ENCODE peak calls at places on chromosome 10, in six cellular contexts. E, I, J, L, K and X are unnamed samples.

GRCh38 chr10:107915277-107915634 is 750.8 kb upstream of the SORCS1 start:
- ATAC-seq in E (peak; percentile 56), I (no peak), J (no peak), L (no peak), K (no peak), X (no peak)

GRCh38 chr10:4686644-4686996 is 139.4 kb upstream of the AKR1E2 start:
- ATAC-seq in E (peak; percentile 83), I (no peak), J (no peak), L (no peak), K (no peak), X (no peak)

GRCh38 chr10:118626953-118627352 is 31.5 kb upstream of the PRLHR start:
- ATAC-seq in E (no peak), I (no peak), J (no peak), L (no peak), K (no peak), X (no peak)

GRCh38 chr10:75181073-75181472 is 29.5 kb upstream of the VDAC2 start:
- ATAC-seq in E (peak; percentile 45), I (no peak), J (no peak), L (no peak), K (no peak), X (no peak)

GRCh38 chr10:93445978-93446720 is 36.0 kb downstream of the MYOF start:
- ATAC-seq in E (peak; percentile 12), I (peak; percentile 39), J (peak; percentile 28), L (no peak), K (no peak), X (no peak)

GRCh38 chr10:44416021-44416758 is 31.3 kb upstream of the CXCL12 start:
- ATAC-seq in E (no peak), I (peak; percentile 50), J (peak; percentile 70), L (no peak), K (no peak), X (no peak)

GRCh38 chr10:115278294-115278693 is 185.1 kb downstream of the ATRNL1 start:
- ATAC-seq in E (no peak), I (no peak), J (no peak), L (no peak), K (no peak), X (no peak)

GRCh38 chr10:102713483-102713813 is 749 bp downstream of the ARL3 start:
- ATAC-seq in E (peak; percentile 48), I (no peak), J (peak; percentile 67), L (peak; percentile 28), K (peak; percentile 55), X (peak; percentile 17)

GRCh38 chr10:22648547-22648961 is 65.8 kb downstream of the PIP4K2A start:
- ATAC-seq in E (no peak), I (no peak), J (peak; percentile 34), L (no peak), K (no peak), X (no peak)

GRCh38 chr10:20890009-20890408 is 7.1 kb downstream of the NEBL start:
- ATAC-seq in E (no peak), I (no peak), J (no peak), L (no peak), K (no peak), X (no peak)

GRCh38 chr10:30559118-30559684 is 70.4 kb downstream of the LYZL2 start:
- ATAC-seq in E (no peak), I (no peak), J (no peak), L (no peak), K (no peak), X (no peak)

GRCh38 chr10:11476035-11476434 is 135.4 kb downstream of the USP6NL start:
- ATAC-seq in E (peak; percentile 45), I (no peak), J (no peak), L (no peak), K (no peak), X (no peak)

GRCh38 chr10:5355762-5356478 is 8.8 kb upstream of the UCN3 start:
- ATAC-seq in E (no peak), I (no peak), J (no peak), L (no peak), K (no peak), X (no peak)

GRCh38 chr10:87930929-87931835 is 67.8 kb downstream of the PTEN start:
- ATAC-seq in E (no peak), I (no peak), J (no peak), L (no peak), K (no peak), X (no peak)

GRCh38 chr10:107004362-107004761 is 160.1 kb downstream of the SORCS1 start:
- ATAC-seq in E (no peak), I (no peak), J (no peak), L (no peak), K (no peak), X (no peak)

GRCh38 chr10:78856421-78856820 is 212.3 kb upstream of the ZMIZ1 start:
- ATAC-seq in E (no peak), I (no peak), J (peak; percentile 80), L (peak; percentile 97), K (no peak), X (no peak)

GRCh38 chr10:57823398-57823797 is 444.3 kb downstream of the IPMK start:
- ATAC-seq in E (no peak), I (no peak), J (no peak), L (no peak), K (no peak), X (no peak)

GRCh38 chr10:77625379-77625778 is 12.2 kb downstream of the KCNMA1 start:
- ATAC-seq in E (no peak), I (no peak), J (no peak), L (no peak), K (no peak), X (no peak)

GRCh38 chr10:123109466-123109865 is 26.3 kb upstream of the HMX3 start:
- ATAC-seq in E (no peak), I (no peak), J (no peak), L (no peak), K (no peak), X (no peak)

GRCh38 chr10:25753776-25754175 is 180.3 kb upstream of the MYO3A start:
- ATAC-seq in E (no peak), I (no peak), J (no peak), L (no peak), K (no peak), X (no peak)

GRCh38 chr10:48881937-48882336 is 57.7 kb downstream of the LRRC18 start:
- ATAC-seq in E (no peak), I (no peak), J (no peak), L (no peak), K (no peak), X (no peak)

GRCh38 chr10:98608417-98608816 is 161.7 kb upstream of the HPS1 start:
- ATAC-seq in E (no peak), I (no peak), J (no peak), L (peak; percentile 71), K (no peak), X (no peak)

GRCh38 chr10:69057261-69057950 is 30.5 kb upstream of the SRGN start:
- ATAC-seq in E (no peak), I (no peak), J (peak; percentile 46), L (no peak), K (no peak), X (no peak)

GRCh38 chr10:69060127-69060798 is 27.6 kb upstream of the SRGN start:
- ATAC-seq in E (no peak), I (no peak), J (no peak), L (no peak), K (no peak), X (no peak)

GRCh38 chr10:69064762-69065328 is 23.1 kb upstream of the SRGN start:
- ATAC-seq in E (no peak), I (no peak), J (no peak), L (no peak), K (no peak), X (no peak)

GRCh38 chr10:69057951-69058297 is 30.0 kb upstream of the SRGN start:
- ATAC-seq in E (no peak), I (no peak), J (peak; percentile 7), L (no peak), K (no peak), X (no peak)

DNA sequence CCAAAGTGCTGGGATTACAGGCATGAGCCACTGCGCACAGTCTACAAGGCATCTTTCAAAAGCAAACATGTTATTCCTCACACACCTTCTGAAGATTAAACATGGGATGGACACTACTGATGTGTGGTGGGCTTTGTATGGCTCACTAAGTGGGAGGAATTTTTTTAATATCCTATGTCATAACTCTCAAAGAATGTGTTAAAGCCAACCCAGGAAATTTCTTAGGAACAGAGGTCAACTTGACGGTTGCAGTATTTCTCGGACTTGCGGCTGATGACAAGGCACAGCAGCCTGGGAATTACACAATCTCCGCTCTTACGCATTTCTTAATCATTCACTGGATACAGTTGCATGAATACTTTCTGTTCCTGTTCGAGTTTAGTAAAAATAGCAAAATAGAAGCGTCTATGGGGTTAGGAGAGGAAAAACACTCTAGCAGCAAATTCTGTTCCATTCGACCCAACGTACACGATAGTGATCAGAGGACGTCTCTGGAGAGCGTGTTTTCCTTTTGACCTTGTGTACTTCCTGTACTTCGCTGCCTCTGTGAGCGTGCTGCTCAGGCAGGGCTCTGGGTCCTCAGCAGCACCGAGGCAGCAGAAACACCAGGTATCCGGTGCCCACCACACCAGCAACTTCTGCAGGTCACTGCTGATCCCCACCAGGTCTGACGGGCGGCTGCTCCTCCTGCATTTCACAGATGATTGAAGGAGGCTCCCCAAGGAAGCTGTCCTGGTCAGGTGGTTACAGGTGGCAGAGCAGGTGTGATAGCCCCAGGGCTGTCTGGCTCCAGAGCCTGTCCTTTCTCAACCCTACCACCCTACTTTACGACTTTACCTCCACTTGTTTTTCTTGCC is 26.4 kb upstream of the SRGN start:
- ATAC-seq in E (peak; percentile 82), I (peak; percentile 91), J (peak; percentile 91), L (peak; percentile 66), K (peak; percentile 82), X (peak; percentile 84)
- H3K27ac ChIP-seq in E (peak overlapping the region; percentile 89), I (peak overlapping the region; percentile 34), J (peak overlapping the region; percentile 95), L (peak overlapping the region; percentile 83), K (no peak overlapping the region), X (peak overlapping the region; percentile 83)

DNA sequence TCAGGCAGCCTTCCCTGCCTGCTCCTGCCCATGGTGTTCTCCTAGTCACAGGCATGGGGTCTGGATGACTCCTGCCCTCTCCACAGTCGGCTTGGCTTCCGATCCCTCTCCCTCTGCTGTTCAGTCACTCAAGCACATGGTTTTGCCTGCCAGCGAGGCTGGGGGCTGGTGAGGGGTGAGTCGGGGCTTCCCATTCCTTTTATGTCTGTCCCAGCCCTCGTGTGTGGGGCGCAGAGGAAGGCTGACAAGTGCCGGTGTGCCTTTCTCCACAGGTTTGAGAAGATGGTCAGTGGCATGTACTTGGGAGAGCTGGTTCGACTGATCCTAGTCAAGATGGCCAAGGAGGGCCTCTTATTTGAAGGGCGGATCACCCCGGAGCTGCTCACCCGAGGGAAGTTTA is 40.1 kb downstream of the TACR2 start:
- ATAC-seq in E (no peak), I (no peak), J (no peak), L (no peak), K (no peak), X (no peak)
- H3K27ac ChIP-seq in E (no peak overlapping the region), I (no peak overlapping the region), J (peak overlapping the region; percentile 30), L (peak overlapping the region; percentile 78), K (no peak overlapping the region), X (peak overlapping the region; percentile 87)

DNA sequence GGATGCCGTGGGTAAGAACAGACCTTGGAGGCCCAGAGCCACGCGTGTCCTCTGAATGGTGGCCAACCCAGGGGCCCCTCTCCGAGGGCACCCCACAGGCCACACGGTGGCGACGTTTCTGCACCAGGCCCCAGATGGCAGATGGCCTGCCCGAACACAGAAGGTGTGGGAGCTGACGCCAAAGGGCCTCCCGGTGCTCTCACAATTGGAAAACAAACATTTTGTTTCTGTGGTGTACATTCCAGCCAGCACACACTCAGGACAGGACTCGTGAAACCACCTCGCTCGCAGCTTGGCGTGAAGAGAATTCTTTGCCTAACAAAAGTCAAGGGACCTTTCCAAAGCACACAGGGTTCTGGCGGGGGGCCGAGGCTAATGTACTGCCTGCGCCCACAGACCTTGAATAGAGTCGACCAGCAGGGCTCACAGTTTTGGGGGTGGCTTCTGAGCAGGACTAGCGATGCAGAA is 112.1 kb downstream of the FAM53B start:
- ATAC-seq in E (no peak), I (peak; percentile 6), J (peak; percentile 81), L (peak; percentile 81), K (no peak), X (peak; percentile 19)
- H3K27ac ChIP-seq in E (no peak overlapping the region), I (no peak overlapping the region), J (peak overlapping the region; percentile 61), L (peak overlapping the region; percentile 72), K (no peak overlapping the region), X (no peak overlapping the region)

GRCh38 chr10:33333260-33334169 is 952 bp downstream of the NRP1 start:
- ATAC-seq in E (no peak), I (no peak), J (no peak), L (no peak), K (peak; percentile 39), X (no peak)
- H3K27ac ChIP-seq in E (peak overlapping the region; percentile 86), I (peak overlapping the region; percentile 10), J (peak overlapping the region; percentile 98), L (peak overlapping the region; percentile 85), K (no peak overlapping the region), X (peak overlapping the region; percentile 96)